ENCODE peak calls at places on chromosomes 3 and 15, in four cellular contexts. One of them, this sample, is unnamed.

GRCh38 chr3:150083653-150084037 is 113.0 kb upstream of the PFN2 start:
- DNase-seq in HepG2: no peak
- DNase-seq in A549: no peak
- DNase-seq in K562: no peak
- DNase-seq in this sample: no peak

GRCh38 chr3:100864471-100865268 is 128.6 kb downstream of the ABI3BP start:
- DNase-seq in HepG2: no peak
- DNase-seq in A549: no peak
- DNase-seq in K562: no peak
- DNase-seq in this sample: no peak

GRCh38 chr15:52217186-52217585 is 26.0 kb upstream of the GNB5 start:
- DNase-seq in HepG2: no peak
- DNase-seq in A549: peak; percentile 21
- DNase-seq in K562: peak; percentile 9
- DNase-seq in this sample: peak; percentile 68

GRCh38 chr3:86104154-86104553 is 886.8 kb downstream of the VGLL3 start:
- DNase-seq in HepG2: no peak
- DNase-seq in A549: no peak
- DNase-seq in K562: no peak
- DNase-seq in this sample: peak; percentile 21

GRCh38 chr3:299590-300301 is 103.2 kb downstream of the CHL1 start:
- DNase-seq in HepG2: no peak
- DNase-seq in A549: no peak
- DNase-seq in K562: no peak
- DNase-seq in this sample: no peak

GRCh38 chr15:58520464-58520863 is 88.7 kb downstream of the LIPC start:
- DNase-seq in HepG2: no peak
- DNase-seq in A549: no peak
- DNase-seq in K562: no peak
- DNase-seq in this sample: no peak

GRCh38 chr15:73982251-73982962 is 9.7 kb downstream of the STOML1 start:
- DNase-seq in HepG2: no peak
- DNase-seq in A549: no peak
- DNase-seq in K562: no peak
- DNase-seq in this sample: no peak

GRCh38 chr15:59349715-59350420 is 22.8 kb downstream of the MYO1E start:
- DNase-seq in HepG2: peak; percentile 28
- DNase-seq in A549: peak; percentile 99
- DNase-seq in K562: peak; percentile 16
- DNase-seq in this sample: no peak

GRCh38 chr15:75202251-75203016 is 752 bp downstream of the C15orf39 start:
- DNase-seq in HepG2: peak; percentile 38
- DNase-seq in A549: peak; percentile 80
- DNase-seq in K562: peak; percentile 62
- DNase-seq in this sample: peak; percentile 62

GRCh38 chr15:52493968-52494367 is 34.7 kb downstream of the MYO5A start:
- DNase-seq in HepG2: no peak
- DNase-seq in A549: no peak
- DNase-seq in K562: no peak
- DNase-seq in this sample: no peak

DNA sequence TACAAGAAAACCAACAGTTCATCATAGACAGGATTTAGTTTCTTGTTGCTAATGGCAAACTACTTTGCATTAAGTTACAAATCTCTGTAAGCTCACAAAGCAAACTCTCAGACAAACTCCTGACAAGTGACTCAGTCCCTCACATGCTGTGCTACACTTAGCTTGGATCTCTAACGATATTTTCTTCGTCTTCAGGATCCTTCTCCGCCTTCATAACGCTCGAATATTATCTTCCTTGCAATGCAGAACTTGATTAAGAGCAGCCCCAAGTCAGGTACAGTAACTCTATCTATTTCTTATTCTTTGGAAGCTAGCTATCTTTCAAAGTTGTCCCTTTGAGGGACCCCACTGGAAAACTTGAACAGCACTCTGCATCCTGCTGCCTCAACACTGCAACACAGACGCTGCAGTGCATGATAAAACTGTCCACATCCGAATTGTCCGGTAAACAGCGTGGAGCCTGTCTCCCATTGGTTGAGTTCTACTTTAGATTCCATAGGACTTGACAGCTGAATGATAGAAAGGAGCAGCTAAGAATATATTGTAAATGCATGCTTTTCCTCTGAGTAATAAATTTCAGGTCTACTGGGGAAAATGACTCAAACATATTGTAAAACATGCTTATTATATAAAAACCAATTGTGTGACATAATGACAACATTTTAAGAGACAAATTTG is 61.3 kb downstream of the UACA start:
- DNase-seq in HepG2: no peak
- DNase-seq in A549: peak; percentile 37
- DNase-seq in K562: no peak
- DNase-seq in this sample: no peak
- TF ChIP-seq NR3C1 in HepG2: no peak
- TF ChIP-seq NR3C1 in A549: no peak
- TF ChIP-seq NR3C1 in K562: no peak
- TF ChIP-seq NR3C1 in this sample: no peak

DNA sequence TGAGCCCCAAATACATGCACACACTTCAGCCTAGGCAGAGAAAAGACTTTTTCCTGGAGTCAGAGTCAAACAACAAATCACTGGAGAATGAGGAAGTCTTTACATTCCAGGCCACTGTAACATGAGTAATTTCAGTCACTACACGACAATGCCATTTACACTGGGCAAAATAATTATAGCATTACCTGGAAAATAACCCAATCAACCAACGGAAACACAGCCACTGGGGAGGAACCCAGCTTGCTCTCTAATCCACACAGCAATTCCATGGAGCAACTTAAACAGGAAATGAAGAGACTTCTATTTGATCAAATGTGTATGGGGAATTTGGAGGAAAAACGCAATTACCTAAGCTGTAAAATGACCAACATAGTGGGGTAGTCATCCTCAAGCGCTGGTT is 15.2 kb downstream of the FSTL1 start:
- DNase-seq in HepG2: no peak
- DNase-seq in A549: no peak
- DNase-seq in K562: no peak
- DNase-seq in this sample: no peak
- TF ChIP-seq NR3C1 in HepG2: no peak
- TF ChIP-seq NR3C1 in A549: no peak
- TF ChIP-seq NR3C1 in K562: no peak
- TF ChIP-seq NR3C1 in this sample: no peak

GRCh38 chr3:16207031-16207430 is 32.6 kb downstream of the GALNT15 start:
- DNase-seq in HepG2: no peak
- DNase-seq in A549: no peak
- DNase-seq in K562: no peak
- DNase-seq in this sample: no peak

GRCh38 chr3:16214366-16214765 is 39.9 kb downstream of the GALNT15 start:
- DNase-seq in HepG2: no peak
- DNase-seq in A549: no peak
- DNase-seq in K562: no peak
- DNase-seq in this sample: no peak

GRCh38 chr3:16216373-16216935 is 42.0 kb downstream of the GALNT15 start:
- DNase-seq in HepG2: no peak
- DNase-seq in A549: no peak
- DNase-seq in K562: no peak
- DNase-seq in this sample: no peak

DNA sequence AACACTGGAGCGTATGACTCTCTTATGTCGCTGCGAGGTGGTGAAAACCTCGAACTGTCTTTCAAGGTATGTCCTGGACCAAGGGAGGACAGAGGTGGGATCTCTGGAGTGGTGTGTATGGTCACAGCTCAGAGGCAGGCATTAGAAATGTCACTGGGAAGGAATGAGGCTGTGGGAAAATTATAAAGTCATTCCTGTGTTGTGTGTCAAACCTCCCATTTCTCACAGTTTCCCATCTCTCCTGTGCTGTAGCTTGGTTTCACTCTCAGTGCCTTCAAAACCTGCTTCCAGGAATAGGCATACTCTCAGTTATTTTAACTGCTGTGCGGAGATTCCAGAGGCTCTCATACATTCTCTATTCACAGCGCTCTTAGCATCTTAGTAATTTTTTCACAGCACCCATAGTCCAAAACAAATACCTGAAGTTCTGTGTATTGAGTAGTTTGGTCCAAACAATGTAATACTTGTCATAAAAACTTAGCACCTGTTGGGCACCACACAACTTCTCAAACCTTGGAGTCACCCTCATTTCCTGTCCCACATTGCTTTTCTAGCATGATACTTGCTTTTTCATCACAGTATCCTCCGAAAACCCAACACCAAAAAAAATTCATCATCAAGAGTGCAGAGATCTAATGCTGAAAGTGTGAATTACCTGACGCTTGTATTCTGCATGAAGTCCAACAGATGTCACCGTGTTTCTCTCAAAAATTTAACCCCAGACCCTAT is 36.9 kb downstream of the GALNT15 start:
- DNase-seq in HepG2: no peak
- DNase-seq in A549: no peak
- DNase-seq in K562: no peak
- DNase-seq in this sample: no peak
- TF ChIP-seq NR3C1 in HepG2: no peak
- TF ChIP-seq NR3C1 in A549: no peak
- TF ChIP-seq NR3C1 in K562: no peak
- TF ChIP-seq NR3C1 in this sample: no peak

GRCh38 chr15:98330692-98331435 is 317.5 kb upstream of the IGF1R start:
- DNase-seq in HepG2: no peak
- DNase-seq in A549: no peak
- DNase-seq in K562: no peak
- DNase-seq in this sample: no peak

GRCh38 chr15:98322551-98322950 is 325.8 kb upstream of the IGF1R start:
- DNase-seq in HepG2: no peak
- DNase-seq in A549: no peak
- DNase-seq in K562: no peak
- DNase-seq in this sample: no peak

GRCh38 chr15:98330258-98330657 is 318.1 kb upstream of the IGF1R start:
- DNase-seq in HepG2: no peak
- DNase-seq in A549: no peak
- DNase-seq in K562: no peak
- DNase-seq in this sample: no peak

GRCh38 chr15:98324341-98324970 is 323.9 kb upstream of the IGF1R start:
- DNase-seq in HepG2: no peak
- DNase-seq in A549: no peak
- DNase-seq in K562: no peak
- DNase-seq in this sample: no peak

DNA sequence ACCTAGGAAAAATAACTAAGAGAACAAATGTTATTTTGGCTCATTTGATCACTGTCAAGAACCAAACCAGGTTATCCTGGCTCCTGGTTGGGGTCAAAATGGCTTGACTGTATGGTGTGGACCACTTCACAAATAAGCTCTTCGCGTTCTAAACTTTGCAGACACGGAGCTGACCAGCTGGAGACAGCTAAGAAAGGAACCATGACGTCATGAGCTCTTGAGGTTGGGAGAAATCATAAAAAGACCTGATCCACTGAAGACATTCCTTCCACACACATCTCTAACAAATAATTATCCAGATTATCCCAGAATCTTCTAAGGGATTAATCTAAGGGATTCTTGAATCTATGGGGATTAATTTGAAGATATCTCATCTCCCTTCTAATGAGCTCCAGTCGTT is 321.5 kb upstream of the IGF1R start:
- DNase-seq in HepG2: no peak
- DNase-seq in A549: no peak
- DNase-seq in K562: no peak
- DNase-seq in this sample: no peak
- TF ChIP-seq NR3C1 in HepG2: no peak
- TF ChIP-seq NR3C1 in A549: no peak
- TF ChIP-seq NR3C1 in K562: no peak
- TF ChIP-seq NR3C1 in this sample: no peak

GRCh38 chr15:63191895-63192603 is 2.6 kb downstream of the RAB8B start:
- DNase-seq in HepG2: no peak
- DNase-seq in A549: no peak
- DNase-seq in K562: no peak
- DNase-seq in this sample: no peak

GRCh38 chr15:63189955-63190691 is 717 bp downstream of the RAB8B start:
- DNase-seq in HepG2: no peak
- DNase-seq in A549: no peak
- DNase-seq in K562: no peak
- DNase-seq in this sample: no peak

GRCh38 chr15:63194291-63194681 is 4.9 kb downstream of the RAB8B start:
- DNase-seq in HepG2: no peak
- DNase-seq in A549: no peak
- DNase-seq in K562: no peak
- DNase-seq in this sample: no peak

GRCh38 chr15:63190993-63191392 is 1.6 kb downstream of the RAB8B start:
- DNase-seq in HepG2: no peak
- DNase-seq in A549: no peak
- DNase-seq in K562: no peak
- DNase-seq in this sample: no peak

DNA sequence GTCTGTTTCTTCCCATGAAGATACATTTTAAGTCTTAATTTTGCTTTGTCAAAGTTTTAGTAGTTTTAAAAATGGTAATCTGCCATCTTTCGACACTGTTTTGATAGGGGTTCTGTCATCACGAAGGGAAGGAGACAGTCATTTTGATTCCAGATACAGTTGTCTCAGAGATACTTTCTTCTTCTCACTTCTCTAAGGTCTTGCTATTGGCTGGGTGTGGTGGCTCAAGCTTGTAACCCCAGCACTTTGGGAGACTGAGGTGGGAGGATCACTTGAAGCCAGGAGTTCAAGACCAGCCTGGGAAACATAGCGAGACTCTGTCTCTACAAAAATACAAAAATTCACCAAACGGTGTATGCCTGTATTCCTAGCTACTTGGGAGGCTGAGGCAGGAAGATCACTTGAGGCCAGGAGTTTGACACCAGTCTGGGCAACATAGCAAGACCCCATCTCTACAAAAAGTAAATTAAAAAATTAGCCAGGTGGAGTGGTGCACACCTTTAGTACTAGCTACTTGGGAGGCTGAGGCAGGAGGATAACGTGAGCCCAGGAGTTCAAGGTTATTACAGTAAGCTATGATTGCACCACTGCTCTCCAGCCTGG is 3.3 kb downstream of the RAB8B start:
- DNase-seq in HepG2: no peak
- DNase-seq in A549: no peak
- DNase-seq in K562: no peak
- DNase-seq in this sample: no peak
- TF ChIP-seq NR3C1 in HepG2: no peak
- TF ChIP-seq NR3C1 in A549: no peak
- TF ChIP-seq NR3C1 in K562: no peak
- TF ChIP-seq NR3C1 in this sample: no peak

DNA sequence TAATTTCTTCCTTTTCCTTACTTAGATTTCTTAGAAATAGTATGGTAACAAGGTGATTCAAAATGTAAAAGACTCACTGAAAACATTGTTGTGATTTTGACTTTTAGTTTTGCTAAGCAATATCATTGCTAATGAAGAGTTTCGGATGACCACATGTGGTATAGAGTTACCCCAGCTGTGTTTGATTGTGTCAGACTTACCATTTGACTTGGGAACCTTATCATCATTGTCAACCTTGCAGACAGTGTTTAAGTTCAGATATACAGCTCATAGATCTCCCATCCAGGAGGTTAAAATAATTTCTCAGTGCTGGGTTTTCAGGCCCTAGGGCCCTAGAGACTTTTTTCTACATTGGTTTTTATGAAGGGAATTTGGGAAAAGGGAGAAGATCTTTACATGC is 133.7 kb upstream of the ZPLD1 start:
- DNase-seq in HepG2: no peak
- DNase-seq in A549: no peak
- DNase-seq in K562: no peak
- DNase-seq in this sample: no peak
- TF ChIP-seq NR3C1 in HepG2: no peak
- TF ChIP-seq NR3C1 in A549: no peak
- TF ChIP-seq NR3C1 in K562: no peak
- TF ChIP-seq NR3C1 in this sample: no peak

GRCh38 chr15:62895139-62895866 is 147.2 kb upstream of the TPM1 start:
- DNase-seq in HepG2: peak; percentile 30
- DNase-seq in A549: peak; percentile 52
- DNase-seq in K562: no peak
- DNase-seq in this sample: no peak
- TF ChIP-seq NR3C1 in HepG2: no peak
- TF ChIP-seq NR3C1 in A549: no peak
- TF ChIP-seq NR3C1 in K562: no peak
- TF ChIP-seq NR3C1 in this sample: no peak